ENCODE peak calls at places on chromosomes 4 and X, in four cellular contexts. One of them, this sample, is unnamed.

GRCh38 chr4:13331827-13332226 is 152.3 kb downstream of the RAB28 start:
- DNase-seq in NB4: no peak
- DNase-seq in EL: no peak
- DNase-seq in osteoblast: no peak
- DNase-seq in this sample: no peak

GRCh38 chrX:71367396-71367795 is 1.2 kb downstream of the TAF1 start:
- DNase-seq in osteoblast: no peak
- DNase-seq in NB4: peak; percentile 11
- DNase-seq in EL: peak; percentile 5
- DNase-seq in this sample: no peak

GRCh38 chr4:178240891-178241290 is 798.7 kb upstream of the AGA start:
- DNase-seq in NB4: no peak
- DNase-seq in EL: no peak
- DNase-seq in osteoblast: peak; percentile 19
- DNase-seq in this sample: no peak

GRCh38 chr4:86441175-86441960 is 81.5 kb upstream of the MAPK10 start:
- DNase-seq in EL: peak; percentile 40
- DNase-seq in osteoblast: no peak
- DNase-seq in NB4: no peak
- DNase-seq in this sample: no peak

GRCh38 chrX:134718329-134719317 is 60.4 kb upstream of the PLAC1 start:
- DNase-seq in NB4: peak; percentile 83
- DNase-seq in osteoblast: peak; percentile 82
- DNase-seq in EL: peak; percentile 98
- DNase-seq in this sample: no peak

GRCh38 chr4:100190643-100191600 is 654 bp upstream of the DDIT4L start:
- DNase-seq in osteoblast: peak; percentile 76
- DNase-seq in EL: peak; percentile 32
- DNase-seq in NB4: no peak
- DNase-seq in this sample: no peak

GRCh38 chrX:80430826-80431501 is 10.7 kb downstream of the TENT5D start:
- DNase-seq in osteoblast: no peak
- DNase-seq in EL: no peak
- DNase-seq in NB4: peak; percentile 9
- DNase-seq in this sample: no peak

GRCh38 chrX:136268051-136269048 is 17.1 kb upstream of the MAP7D3 start:
- DNase-seq in osteoblast: no peak
- DNase-seq in EL: peak; percentile 36
- DNase-seq in NB4: peak; percentile 60
- DNase-seq in this sample: peak; percentile 13

GRCh38 chr4:160299608-160300007 is 1196.7 kb downstream of the RAPGEF2 start:
- DNase-seq in EL: no peak
- DNase-seq in osteoblast: no peak
- DNase-seq in NB4: no peak
- DNase-seq in this sample: no peak

GRCh38 chr4:10015140-10015753 is 6.0 kb downstream of the SLC2A9 start:
- DNase-seq in EL: peak; percentile 41
- DNase-seq in NB4: peak; percentile 82
- DNase-seq in osteoblast: no peak
- DNase-seq in this sample: no peak

GRCh38 chr4:41430796-41431195 is 107.2 kb upstream of the LIMCH1 start:
- DNase-seq in NB4: no peak
- DNase-seq in EL: peak; percentile 23
- DNase-seq in osteoblast: no peak
- DNase-seq in this sample: no peak

GRCh38 chr4:177051473-177052060 is 258.1 kb upstream of the NEIL3 start:
- DNase-seq in osteoblast: no peak
- DNase-seq in EL: peak; percentile 31
- DNase-seq in NB4: peak; percentile 61
- DNase-seq in this sample: no peak

GRCh38 chr4:106809083-106809482 is 227.0 kb downstream of the DKK2 start:
- DNase-seq in osteoblast: no peak
- DNase-seq in EL: peak; percentile 65
- DNase-seq in NB4: peak; percentile 73
- DNase-seq in this sample: no peak

GRCh38 chrX:12994321-12994720 is 19.4 kb downstream of the TMSB4X start:
- DNase-seq in EL: no peak
- DNase-seq in NB4: no peak
- DNase-seq in osteoblast: no peak
- DNase-seq in this sample: no peak

GRCh38 chr4:167622481-167623240 is 388.4 kb upstream of the SPOCK3 start:
- DNase-seq in NB4: peak; percentile 47
- DNase-seq in osteoblast: peak; percentile 64
- DNase-seq in EL: peak; percentile 60
- DNase-seq in this sample: peak; percentile 5

GRCh38 chrX:115968436-115969252 is 201.9 kb upstream of the AGTR2 start:
- DNase-seq in osteoblast: no peak
- DNase-seq in NB4: peak; percentile 30
- DNase-seq in EL: peak; percentile 48
- DNase-seq in this sample: no peak

GRCh38 chr4:174218127-174218790 is 65.2 kb downstream of the FBXO8 start:
- DNase-seq in NB4: no peak
- DNase-seq in EL: no peak
- DNase-seq in osteoblast: peak; percentile 61
- DNase-seq in this sample: no peak

GRCh38 chr4:52937829-52938228 is 75.7 kb downstream of the RASL11B start:
- DNase-seq in NB4: no peak
- DNase-seq in EL: no peak
- DNase-seq in osteoblast: no peak
- DNase-seq in this sample: no peak

GRCh38 chrX:153603131-153603656 is 4.3 kb upstream of the CCNQ start:
- DNase-seq in EL: no peak
- DNase-seq in NB4: no peak
- DNase-seq in osteoblast: peak; percentile 74
- DNase-seq in this sample: no peak

GRCh38 chrX:15854080-15854655 is 445 bp downstream of the AP1S2 start:
- DNase-seq in osteoblast: peak; percentile 49
- DNase-seq in EL: peak; percentile 36
- DNase-seq in NB4: peak; percentile 49
- DNase-seq in this sample: peak; percentile 53

GRCh38 chr4:48372272-48372671 is 30.9 kb downstream of the SLAIN2 start:
- DNase-seq in EL: no peak
- DNase-seq in osteoblast: no peak
- DNase-seq in NB4: no peak
- DNase-seq in this sample: no peak

GRCh38 chr4:177464026-177464425 is 21.8 kb upstream of the AGA start:
- DNase-seq in EL: peak; percentile 53
- DNase-seq in NB4: no peak
- DNase-seq in osteoblast: no peak
- DNase-seq in this sample: no peak

This sample was measured in stimulated activated naive B cell treated with anti-CD40 and anti-IgM and Interleukin-4, amounts not matched to agents 10 μg/mL and 1 μg/mL and 100 μg/mL, for 72 hours.